ENCODE peak calls at places on chromosomes 4 and X, in four cellular contexts. G, C, Q and Z are unnamed samples.

GRCh38 chr4:177718514-177718913 is 276.3 kb upstream of the AGA start:
- DNase-seq in G (no peak), C (peak), Q (no peak), Z (no peak)

GRCh38 chrX:10103023-10103422 is 53.8 kb upstream of the CLCN4 start:
- DNase-seq in G (no peak), C (peak), Q (no peak), Z (no peak)

GRCh38 chrX:84339507-84340364 is 151.7 kb upstream of the RPS6KA6 start:
- DNase-seq in G (no peak), C (peak), Q (no peak), Z (no peak)

GRCh38 chr4:40856836-40857362 is 107.1 kb downstream of the NSUN7 start:
- DNase-seq in G (no peak), C (no peak), Q (no peak), Z (no peak)

GRCh38 chrX:64188901-64189300 is 16.6 kb downstream of the AMER1 start:
- DNase-seq in G (no peak), C (no peak), Q (no peak), Z (no peak)

GRCh38 chr4:6427439-6428090 is 44.8 kb downstream of the PPP2R2C start:
- DNase-seq in G (peak), C (no peak), Q (no peak), Z (no peak)

GRCh38 chr4:173404296-173404865 is 5.5 kb upstream of the SCRG1 start:
- DNase-seq in G (no peak), C (no peak), Q (no peak), Z (no peak)

GRCh38 chr4:30938956-30939528 is 218.9 kb downstream of the PCDH7 start:
- DNase-seq in G (no peak), C (no peak), Q (no peak), Z (no peak)

GRCh38 chrX:72297953-72298730 is 7.6 kb downstream of the CITED1 start:
- DNase-seq in G (no peak), C (peak), Q (no peak), Z (no peak)

GRCh38 chrX:47361538-47362511 is 8.6 kb upstream of the ZNF157 start:
- DNase-seq in G (peak), C (peak), Q (peak), Z (peak)

GRCh38 chrX:68647156-68647957 is at the start of gene STARD8:
- DNase-seq in G (peak), C (peak), Q (no peak), Z (no peak)

GRCh38 chr4:55348436-55348835 is 2.4 kb downstream of the SRD5A3 start:
- DNase-seq in G (no peak), C (no peak), Q (no peak), Z (no peak)

GRCh38 chr4:76226418-76226817 is 12.8 kb upstream of the SCARB2 start:
- DNase-seq in G (no peak), C (no peak), Q (no peak), Z (no peak)

GRCh38 chr4:151649461-151649860 is 111.3 kb downstream of the GATB start:
- DNase-seq in G (no peak), C (no peak), Q (no peak), Z (no peak)

GRCh38 chrX:1491851-1492349 is 39.2 kb upstream of the ASMTL start:
- DNase-seq in G (peak), C (no peak), Q (no peak), Z (peak)

GRCh38 chr4:101031971-101032370 is 315.4 kb downstream of the PPP3CA start:
- DNase-seq in G (no peak), C (no peak), Q (no peak), Z (no peak)